ENCODE peak calls at places on chromosomes 7 and 10, in four cellular contexts. O is transverse colon, N is body of pancreas, M is HCT116. U is an unnamed sample.

GRCh38 chr7:74502216-74502891 is 48.6 kb downstream of the GTF2IRD1 start:
- DNase-seq in O (peak; percentile 32), M (no peak), N (peak; percentile 86), U (no peak)

GRCh38 chr7:17043012-17043877 is 161.5 kb upstream of the AGR3 start:
- DNase-seq in M (no peak), N (no peak), O (no peak), U (no peak)

GRCh38 chr7:7201583-7202374 is 19.4 kb downstream of the C1GALT1 start:
- DNase-seq in N (peak; percentile 14), O (peak; percentile 63), M (no peak), U (peak; percentile 16)

GRCh38 chr10:105239311-105240215 is 598.5 kb downstream of the SORCS3 start:
- DNase-seq in N (peak; percentile 67), M (no peak), O (no peak), U (no peak)

GRCh38 chr7:17680943-17681351 is 259.3 kb downstream of the SNX13 start:
- DNase-seq in O (no peak), M (peak; percentile 12), N (no peak), U (no peak)

GRCh38 chr10:127880557-127880956 is 12.2 kb downstream of the CLRN3 start:
- DNase-seq in M (no peak), N (no peak), O (no peak), U (no peak)

GRCh38 chr7:41313171-41313570 is 389.7 kb downstream of the INHBA start:
- DNase-seq in N (no peak), M (no peak), O (no peak), U (no peak)

GRCh38 chr7:84729284-84729683 is 457.6 kb downstream of the SEMA3D start:
- DNase-seq in M (no peak), O (no peak), N (no peak), U (no peak)

GRCh38 chr7:121954803-121955202 is 81.8 kb downstream of the PTPRZ1 start:
- DNase-seq in O (no peak), N (no peak), M (no peak), U (no peak)

DNA sequence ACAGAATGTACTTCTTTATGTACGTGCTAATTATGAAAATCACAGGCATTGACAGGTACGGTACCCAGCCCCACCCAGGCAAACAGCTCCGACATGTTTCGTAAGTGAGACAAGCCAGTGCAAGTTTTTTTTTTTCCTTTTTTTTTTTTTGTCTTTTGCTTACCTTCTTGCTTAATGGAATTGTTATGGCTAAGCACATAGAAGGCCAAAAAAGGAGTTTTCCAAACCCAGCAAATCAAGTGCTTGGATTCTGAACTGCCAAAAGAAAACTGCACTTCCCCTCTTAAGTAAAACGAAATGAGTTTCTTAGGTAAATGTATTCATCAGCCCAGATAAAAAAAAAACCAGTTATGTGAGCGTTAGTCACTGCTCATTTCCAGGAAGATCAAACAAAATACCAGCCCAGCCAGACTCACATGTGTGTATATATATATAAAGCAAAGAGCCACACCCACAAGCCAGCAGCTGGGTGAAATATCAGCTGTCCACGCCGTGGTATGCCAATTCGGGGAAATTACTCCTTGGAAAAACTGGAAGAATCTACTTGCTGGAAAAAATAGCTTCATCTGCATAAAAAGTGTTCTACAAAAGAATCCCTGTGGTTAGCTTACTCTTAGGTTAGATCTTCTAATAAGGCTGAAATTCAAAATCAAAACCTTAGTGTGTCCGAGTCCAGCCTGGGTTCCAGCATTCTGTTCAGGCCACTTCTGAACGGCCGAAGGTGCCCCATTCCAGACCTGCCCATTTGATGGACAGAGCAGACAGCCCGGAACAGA is 8.0 kb downstream of the KLF6 start:
- DNase-seq in O (peak; percentile 72), N (peak; percentile 65), M (peak; percentile 59), U (peak; percentile 54)
- H3K27ac ChIP-seq in O (peak overlapping the region; percentile 100), N (peak overlapping the region; percentile 100), M (peak overlapping the region; percentile 56), U (peak overlapping the region; percentile 70)

GRCh38 chr7:116582806-116583444 is 58.1 kb downstream of the CAV1 start:
- DNase-seq in M (no peak), O (no peak), N (no peak), U (no peak)
- H3K4me3 ChIP-seq in M (no peak overlapping the region), O (no peak overlapping the region), N (no peak overlapping the region), U (no peak overlapping the region)

DNA sequence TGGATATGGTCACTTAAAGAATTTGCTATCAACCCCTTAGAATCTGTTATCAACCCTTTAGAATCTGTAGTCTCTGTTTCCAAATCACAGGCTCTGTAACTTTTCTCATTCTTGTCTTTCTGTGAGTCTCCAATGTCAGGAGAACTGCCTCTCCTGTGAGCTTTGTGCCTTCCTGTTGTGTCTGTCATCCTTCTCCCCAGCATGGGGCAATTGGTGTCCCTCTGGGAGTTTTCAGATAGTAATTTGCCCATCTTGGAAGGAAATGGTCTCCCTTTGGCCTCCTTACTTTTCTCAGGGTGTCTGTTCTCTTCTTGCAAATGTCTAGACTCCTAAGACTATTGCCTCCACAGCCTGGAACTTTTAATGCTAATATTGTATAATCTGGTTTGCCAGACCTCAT is 521.9 kb downstream of the NRG3 start:
- DNase-seq in M (no peak), O (no peak), N (no peak), U (no peak)
- H3K4me1 ChIP-seq in M (no peaks in the 10 kb centered on the region), O (no peaks in the 10 kb centered on the region), N (peaks cover 35% of the 10 kb centered on the region), U (no peaks in the 10 kb centered on the region)

DNA sequence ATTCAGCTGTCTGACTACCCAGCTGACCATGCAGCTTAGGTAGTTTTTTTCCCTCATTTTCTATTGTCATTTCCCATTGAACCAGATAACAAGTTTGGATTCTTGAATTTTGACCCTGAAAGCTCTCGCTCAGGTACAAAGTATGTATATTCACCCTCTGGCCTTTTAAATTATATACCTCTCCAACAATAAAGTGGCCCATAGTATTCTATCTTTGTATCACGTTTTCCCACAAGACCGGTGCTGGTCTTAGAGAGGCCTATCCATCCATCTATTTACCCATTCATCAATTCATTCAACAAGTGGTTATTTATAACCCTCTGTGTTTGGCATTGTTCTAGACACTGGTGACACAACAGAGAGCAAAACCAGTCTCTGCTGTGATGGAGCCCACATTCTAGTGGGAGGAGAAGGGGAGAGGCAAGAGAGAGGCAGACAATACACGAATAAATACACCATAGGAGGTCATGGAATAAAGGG is 35.2 kb upstream of the NPSR1 start:
- DNase-seq in O (no peak), N (no peak), M (no peak), U (no peak)
- H3K27ac ChIP-seq in O (no peak overlapping the region), N (no peak overlapping the region), M (no peak overlapping the region), U (no peak overlapping the region)

DNA sequence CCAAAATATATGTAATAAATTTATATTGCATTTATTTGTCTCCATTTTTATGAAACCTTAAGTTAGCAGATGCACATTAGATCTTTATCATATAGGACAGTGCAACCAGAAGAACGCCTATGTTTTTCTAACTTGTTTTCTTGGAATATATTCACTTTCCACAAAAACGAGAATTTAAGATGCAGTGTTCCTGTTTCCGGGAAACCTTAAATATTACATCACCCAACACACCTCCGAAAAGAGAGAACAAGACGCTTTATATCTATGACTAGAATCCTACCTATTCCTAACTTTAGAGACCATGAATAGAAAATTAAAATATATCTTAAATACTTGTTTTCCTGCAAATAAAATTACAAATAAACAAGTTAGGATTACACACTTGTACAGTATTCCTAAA is 1.9 kb downstream of the EZH2 start:
- DNase-seq in N (no peak), M (no peak), O (no peak), U (no peak)
- H3K4me3 ChIP-seq in N (no peak overlapping the region), M (peak overlapping the region; percentile 78), O (no peak overlapping the region), U (peak overlapping the region; percentile 57)

GRCh38 chr10:8060010-8060703 is 5.7 kb downstream of the GATA3 start:
- DNase-seq in O (no peak), M (no peak), N (no peak), U (peak; percentile 79)
- H3K4me1 ChIP-seq in O (peaks cover 11% of the 10 kb centered on the region), M (no peaks in the 10 kb centered on the region), N (peaks cover 8% of the 10 kb centered on the region), U (peaks cover 62% of the 10 kb centered on the region)

GRCh38 chr7:158786898-158787297 is 42.4 kb downstream of the ESYT2 start:
- DNase-seq in M (no peak), N (no peak), O (no peak), U (no peak)
- H3K27ac ChIP-seq in M (no peak overlapping the region), N (no peak overlapping the region), O (peak overlapping the region; percentile 77), U (no peak overlapping the region)

GRCh38 chr10:3780766-3781457 is 4.1 kb downstream of the KLF6 start:
- DNase-seq in M (no peak), N (peak; percentile 54), O (no peak), U (no peak)

GRCh38 chr10:3781458-3782098 is 3.4 kb downstream of the KLF6 start:
- DNase-seq in O (peak; percentile 68), N (peak; percentile 64), M (no peak), U (no peak)

GRCh38 chr10:3779146-3779707 is 5.8 kb downstream of the KLF6 start:
- DNase-seq in N (peak; percentile 36), M (no peak), O (peak; percentile 26), U (no peak)

GRCh38 chr10:3778708-3779108 is 6.3 kb downstream of the KLF6 start:
- DNase-seq in M (no peak), O (no peak), N (no peak), U (no peak)

GRCh38 chr10:3780056-3780765 is 4.8 kb downstream of the KLF6 start:
- DNase-seq in O (no peak), M (no peak), N (peak; percentile 54), U (no peak)
- H3K4me3 ChIP-seq in O (peak overlapping the region; percentile 35), M (no peak overlapping the region), N (no peak overlapping the region), U (peak overlapping the region; percentile 92)

GRCh38 chr7:152085116-152085515 is 59.6 kb downstream of the GALNT11 start:
- DNase-seq in N (no peak), O (no peak), M (no peak), U (no peak)
- H3K4me1 ChIP-seq in N (peaks cover 67% of the 10 kb centered on the region), O (peaks cover 11% of the 10 kb centered on the region), M (no peaks in the 10 kb centered on the region), U (no peaks in the 10 kb centered on the region)

GRCh38 chr7:156473476-156474240 is 166.9 kb upstream of the RNF32 start:
- DNase-seq in M (peak; percentile 27), O (peak; percentile 26), N (peak; percentile 68), U (no peak)

GRCh38 chr7:156470399-156471320 is 169.9 kb upstream of the RNF32 start:
- DNase-seq in O (no peak), N (no peak), M (no peak), U (no peak)

GRCh38 chr7:156474241-156474743 is 166.3 kb upstream of the RNF32 start:
- DNase-seq in O (no peak), M (no peak), N (no peak), U (no peak)

GRCh38 chr7:156475179-156475578 is 165.4 kb upstream of the RNF32 start:
- DNase-seq in O (no peak), N (no peak), M (no peak), U (no peak)

DNA sequence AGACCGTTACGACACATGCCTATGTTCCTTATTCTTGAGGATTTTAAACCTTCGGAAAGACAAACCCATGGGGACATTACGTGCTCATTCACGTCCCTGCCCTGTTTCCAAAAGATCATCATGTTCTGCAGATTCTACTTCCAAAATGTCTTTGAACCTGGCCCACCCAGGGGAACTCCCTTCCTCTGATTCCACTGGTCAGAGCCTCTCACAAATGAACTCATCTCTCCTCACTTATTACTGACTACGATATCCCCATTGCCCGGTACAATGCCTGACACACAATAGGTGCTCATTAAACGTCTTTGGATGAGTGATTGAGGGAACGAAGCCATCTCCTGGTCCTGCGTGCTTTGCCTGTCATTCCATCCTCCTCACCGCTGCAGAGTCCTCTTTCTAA is 168.3 kb upstream of the RNF32 start:
- DNase-seq in N (no peak), M (no peak), O (no peak), U (no peak)
- H3K27ac ChIP-seq in N (no peak overlapping the region), M (no peak overlapping the region), O (no peak overlapping the region), U (no peak overlapping the region)